ENCODE peak calls at places on chromosomes 7 and 10, in eight cellular contexts. G is AG08395, L is NCI-H187, C is heart right ventricle, I is GM04504, M is GM06990, Z is endothelial cell, J is NCI-H1092 treated with DMSO at 0.1 percent for 48 hours. K is an unnamed sample.

GRCh38 chr7:155291045-155291530 is 6.6 kb upstream of the INSIG1 start:
- DNase-seq in I (peak), G (peak), Z (no peak), J (no peak), L (no peak), C (no peak), M (no peak), K (no peak)

GRCh38 chr10:97549587-97550322 is 22.8 kb upstream of the ANKRD2 start:
- DNase-seq in I (no peak), M (no peak), G (no peak), Z (no peak), L (no peak), C (no peak), J (no peak), K (no peak)

GRCh38 chr10:35643151-35643975 is 1.3 kb upstream of the FZD8 start:
- DNase-seq in J (peak), I (no peak), C (peak), G (peak), L (no peak), Z (peak), M (peak), K (peak)

GRCh38 chr10:130027716-130028464 is 63.8 kb upstream of the EBF3 start:
- DNase-seq in G (no peak), J (peak), M (no peak), C (no peak), Z (no peak), I (no peak), L (no peak), K (no peak)

GRCh38 chr7:48299580-48300169 is 128.4 kb downstream of the ABCA13 start:
- DNase-seq in L (no peak), J (peak), G (peak), C (peak), I (peak), Z (peak), M (no peak), K (peak)

GRCh38 chr10:75542902-75543301 is 111.5 kb downstream of the LRMDA start:
- DNase-seq in M (no peak), L (no peak), I (peak), G (peak), Z (no peak), C (no peak), J (no peak), K (no peak)

GRCh38 chr7:23410446-23411183 is 59.7 kb downstream of the IGF2BP3 start:
- DNase-seq in M (peak), C (no peak), I (no peak), Z (no peak), J (no peak), L (no peak), G (no peak), K (peak)

GRCh38 chr7:50564630-50565558 is at the start of gene DDC:
- DNase-seq in Z (no peak), M (no peak), L (no peak), G (no peak), J (no peak), C (no peak), I (no peak), K (no peak)

GRCh38 chr7:90212149-90212495 is 582 bp downstream of the STEAP2 start:
- DNase-seq in I (no peak), L (no peak), G (no peak), C (no peak), M (no peak), J (no peak), Z (no peak), K (peak)

GRCh38 chr10:69657417-69657816 is 27.4 kb downstream of the FAM241B start:
- DNase-seq in L (no peak), I (no peak), J (no peak), C (no peak), G (no peak), Z (no peak), M (no peak), K (no peak)

GRCh38 chr7:85041599-85042216 is 145.1 kb downstream of the SEMA3D start:
- DNase-seq in M (no peak), G (peak), Z (peak), I (peak), L (peak), J (peak), C (peak), K (peak)

GRCh38 chr7:1917221-1918062 is 247.4 kb downstream of the ELFN1 start:
- DNase-seq in J (no peak), Z (no peak), G (peak), M (no peak), L (no peak), C (no peak), I (no peak), K (no peak)

GRCh38 chr7:155198901-155199845 is 98.5 kb upstream of the INSIG1 start:
- DNase-seq in L (no peak), J (no peak), Z (no peak), C (no peak), G (peak), I (no peak), M (no peak), K (peak)

GRCh38 chr7:4406288-4407058 is 275.6 kb upstream of the FOXK1 start:
- DNase-seq in M (no peak), Z (no peak), J (no peak), G (no peak), C (no peak), L (no peak), I (no peak), K (no peak)

GRCh38 chr7:124784879-124785818 is 19.6 kb upstream of the GPR37 start:
- DNase-seq in J (peak), Z (peak), M (no peak), I (peak), L (no peak), C (no peak), G (peak), K (peak)

GRCh38 chr7:90804370-90804769 is 208.2 kb downstream of the CDK14 start:
- DNase-seq in G (no peak), Z (no peak), L (no peak), I (no peak), M (no peak), J (no peak), C (no peak), K (no peak)

GRCh38 chr7:5320802-5321396 is 38.2 kb downstream of the SLC29A4 start:
- DNase-seq in L (no peak), Z (no peak), J (no peak), C (no peak), G (no peak), M (no peak), I (no peak), K (no peak)

GRCh38 chr10:27388761-27389399 is 115.2 kb upstream of the RAB18 start:
- DNase-seq in C (no peak), G (peak), Z (no peak), L (no peak), J (no peak), M (no peak), I (no peak), K (no peak)

GRCh38 chr7:73718905-73719805 is at the start of gene STX1A:
- DNase-seq in I (peak), G (peak), L (peak), M (peak), Z (peak), J (peak), C (no peak), K (peak)

GRCh38 chr7:77569514-77570232 is 32.6 kb downstream of the PTPN12 start:
- DNase-seq in C (no peak), G (no peak), L (no peak), M (no peak), I (no peak), Z (no peak), J (no peak), K (no peak)

GRCh38 chr10:84202349-84202748 is 8.0 kb downstream of the CDHR1 start:
- DNase-seq in Z (no peak), C (no peak), G (no peak), I (no peak), J (no peak), L (no peak), M (no peak), K (no peak)

GRCh38 chr7:149334930-149335329 is 72.9 kb downstream of the ZNF783 start:
- DNase-seq in G (no peak), L (no peak), M (no peak), J (no peak), C (no peak), I (no peak), Z (no peak), K (no peak)

GRCh38 chr7:8042796-8043535 is 74.4 kb downstream of the GLCCI1 start:
- DNase-seq in M (no peak), G (no peak), Z (no peak), J (no peak), I (no peak), C (no peak), L (no peak), K (no peak)

GRCh38 chr10:30857803-30858202 is 173.9 kb downstream of the ZNF438 start:
- DNase-seq in C (peak), J (no peak), I (peak), M (no peak), Z (no peak), G (peak), L (no peak), K (no peak)

K was measured in GM20000.